ENCODE peak calls at places on chromosomes 6 and 20, in four cellular contexts. A is sciatic nerve; X is tibial nerve; N is activated naive CD4-positive, alpha-beta T cell treated with Interleukin-2 at 50 U/mL for 16 hours. O is an unnamed sample.

GRCh38 chr6:28768187-28768913 is 155.4 kb downstream of the TRIM27 start:
- DNase-seq in A (no peak), N (no peak), X (no peak), O (no peak)

GRCh38 chr6:75065524-75065923 is 140.3 kb downstream of the COL12A1 start:
- DNase-seq in X (no peak), A (no peak), N (no peak), O (no peak)

GRCh38 chr20:35006009-35006408 is 50.3 kb downstream of the MYH7B start:
- DNase-seq in N (no peak), A (peak), X (no peak), O (no peak)

GRCh38 chr6:99432877-99433276 is 7.8 kb upstream of the PNISR start:
- DNase-seq in X (no peak), A (no peak), N (no peak), O (no peak)

GRCh38 chr6:143286280-143286795 is 164.2 kb downstream of the ADAT2 start:
- DNase-seq in X (no peak), N (no peak), A (no peak), O (no peak)

GRCh38 chr6:160128125-160128683 is 6.6 kb downstream of the SLC22A1 start:
- DNase-seq in A (no peak), X (no peak), N (no peak), O (peak)

GRCh38 chr20:38383147-38383546 is 36.9 kb downstream of the LBP start:
- DNase-seq in N (no peak), A (no peak), X (no peak), O (no peak)

GRCh38 chr6:128479048-128479666 is 41.2 kb downstream of the PTPRK start:
- DNase-seq in N (no peak), A (no peak), X (no peak), O (no peak)

GRCh38 chr6:22910370-22910769 is 341.0 kb downstream of the HDGFL1 start:
- DNase-seq in X (no peak), N (no peak), A (no peak), O (no peak)

O was measured in activated CD8-positive, alpha-beta memory T cell treated with anti-CD3 and anti-CD28 coated beads for 24 hours.